ENCODE peak calls at places on chromosomes 6 and 20, in nine cellular contexts. U, R, T, O, G, E, V, F and I are unnamed samples.

GRCh38 chr6:133179483-133179882 is 61.7 kb upstream of the EYA4 start:
- DNase-seq in T (no peak), U (no peak), F (no peak), E (no peak), G (no peak), V (no peak), R (no peak), O (no peak), I (no peak)

GRCh38 chr6:104943781-104944180 is 13.1 kb upstream of the LIN28B start:
- DNase-seq in E (no peak), V (peak), F (no peak), R (peak), O (no peak), T (no peak), G (no peak), U (peak), I (no peak)

GRCh38 chr20:8305449-8305978 is 173.4 kb downstream of the PLCB1 start:
- DNase-seq in U (peak), V (peak), F (no peak), E (no peak), G (peak), T (peak), O (no peak), R (peak), I (no peak)

GRCh38 chr20:13930246-13930645 is 60.2 kb downstream of the SEL1L2 start:
- DNase-seq in F (peak), U (no peak), R (peak), V (no peak), G (no peak), E (no peak), T (no peak), O (no peak), I (no peak)

GRCh38 chr6:11975353-11975977 is 36.6 kb upstream of the HIVEP1 start:
- DNase-seq in F (no peak), U (no peak), R (no peak), G (no peak), V (no peak), O (no peak), E (no peak), T (no peak), I (no peak)

GRCh38 chr6:167424060-167424673 is 99.3 kb downstream of the TTLL2 start:
- DNase-seq in G (no peak), E (no peak), O (no peak), U (no peak), V (no peak), F (no peak), T (no peak), R (no peak), I (peak)

GRCh38 chr20:361562-361961 is 14.7 kb downstream of the NRSN2 start:
- DNase-seq in G (no peak), O (no peak), R (no peak), F (no peak), E (no peak), U (no peak), V (no peak), T (no peak), I (no peak)

GRCh38 chr6:4973972-4974885 is 29.6 kb downstream of the RPP40 start:
- DNase-seq in E (peak), U (no peak), O (no peak), R (no peak), V (peak), F (peak), T (no peak), G (no peak), I (peak)

GRCh38 chr20:324177-325042 is 942 bp upstream of the SOX12 start:
- DNase-seq in F (no peak), T (peak), U (peak), E (peak), R (peak), V (peak), G (peak), O (no peak), I (peak)

GRCh38 chr20:45545351-45545750 is 1.9 kb downstream of the EPPIN start:
- DNase-seq in E (peak), R (no peak), G (no peak), U (no peak), O (no peak), T (no peak), V (no peak), F (no peak), I (no peak)

GRCh38 chr20:45548410-45548809 is 1.2 kb upstream of the EPPIN start:
- DNase-seq in O (no peak), F (no peak), T (no peak), E (no peak), G (no peak), U (no peak), V (no peak), R (no peak), I (no peak)

GRCh38 chr20:45547206-45547770 is at the start of gene EPPIN:
- DNase-seq in T (no peak), R (no peak), O (no peak), G (no peak), E (peak), U (no peak), V (no peak), F (no peak), I (no peak)

GRCh38 chr20:45550765-45551164 is 3.6 kb upstream of the EPPIN start:
- DNase-seq in V (no peak), F (no peak), R (no peak), O (no peak), E (no peak), G (no peak), U (no peak), T (no peak), I (no peak)

DNA sequence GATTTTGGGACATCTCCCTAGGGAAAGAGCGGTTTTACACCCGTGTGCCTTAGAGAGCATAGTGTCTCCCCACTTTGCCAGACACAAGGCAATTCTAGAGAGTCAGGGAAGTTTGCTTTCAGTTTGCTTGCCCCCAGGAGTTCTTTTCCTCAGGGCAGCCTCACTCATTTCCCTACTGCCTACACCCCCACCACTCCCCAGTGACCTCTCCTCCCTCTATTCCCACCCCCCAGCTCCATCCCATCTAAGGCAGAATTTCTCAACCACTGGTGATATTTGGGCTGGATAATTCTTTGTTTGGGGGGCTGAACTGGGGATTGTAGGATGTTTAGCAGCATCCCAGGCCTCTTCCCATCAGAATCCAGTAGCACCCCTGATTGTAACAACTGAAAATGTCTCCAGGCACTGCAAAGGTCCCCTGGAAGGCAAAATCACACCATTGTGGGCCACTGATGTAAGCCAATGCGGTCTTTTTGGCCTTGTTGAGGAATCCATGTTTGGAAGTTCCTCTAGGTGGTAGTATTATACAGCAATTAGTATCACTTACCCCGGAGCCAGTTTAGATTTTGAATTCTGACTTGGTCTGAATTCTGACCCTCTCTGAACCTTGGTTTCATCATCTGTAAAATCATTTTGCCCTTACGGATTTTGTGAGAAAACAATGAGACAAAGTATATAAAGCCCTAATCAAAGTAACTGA is 1.3 kb downstream of the EPPIN start:
- DNase-seq in O (no peak), E (peak), F (no peak), G (no peak), U (no peak), T (no peak), V (peak), R (peak), I (no peak)
- TF ChIP-seq CTCF in O (peak), E (peak), F (peak), G (no peak), U (peak), T (peak), V (peak), R (peak), I (peak)

DNA sequence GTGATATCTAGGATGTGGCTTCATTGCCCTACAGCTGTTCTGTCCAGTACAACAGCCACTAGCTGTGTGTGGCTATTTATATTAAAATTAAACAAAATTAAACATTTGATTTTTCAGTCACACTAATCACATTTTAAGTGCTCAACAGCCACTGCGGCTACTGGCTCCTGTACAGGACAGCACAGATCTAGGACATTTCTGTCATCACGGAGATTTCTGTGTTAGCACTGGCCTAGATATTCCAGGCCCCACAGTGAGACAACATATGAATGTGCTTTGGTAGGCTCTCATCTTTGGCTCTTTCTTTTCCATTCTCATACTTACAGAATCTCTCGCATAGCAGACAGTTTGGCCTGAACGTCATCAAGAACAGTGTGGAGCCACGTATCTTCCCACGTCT is 48.4 kb upstream of the ZBTB24 start:
- DNase-seq in T (no peak), F (no peak), U (no peak), O (no peak), G (no peak), E (no peak), V (no peak), R (no peak), I (no peak)
- TF ChIP-seq CTCF in T (no peak), F (no peak), U (no peak), O (no peak), G (no peak), E (no peak), V (no peak), R (no peak), I (no peak)

GRCh38 chr6:82589509-82590206 is 226.0 kb downstream of the TPBG start:
- DNase-seq in G (no peak), U (no peak), E (no peak), R (peak), O (peak), T (no peak), F (peak), V (peak), I (no peak)

GRCh38 chr6:82588020-82588419 is 224.4 kb downstream of the TPBG start:
- DNase-seq in V (no peak), E (no peak), G (no peak), R (peak), F (no peak), U (no peak), T (no peak), O (no peak), I (no peak)

DNA sequence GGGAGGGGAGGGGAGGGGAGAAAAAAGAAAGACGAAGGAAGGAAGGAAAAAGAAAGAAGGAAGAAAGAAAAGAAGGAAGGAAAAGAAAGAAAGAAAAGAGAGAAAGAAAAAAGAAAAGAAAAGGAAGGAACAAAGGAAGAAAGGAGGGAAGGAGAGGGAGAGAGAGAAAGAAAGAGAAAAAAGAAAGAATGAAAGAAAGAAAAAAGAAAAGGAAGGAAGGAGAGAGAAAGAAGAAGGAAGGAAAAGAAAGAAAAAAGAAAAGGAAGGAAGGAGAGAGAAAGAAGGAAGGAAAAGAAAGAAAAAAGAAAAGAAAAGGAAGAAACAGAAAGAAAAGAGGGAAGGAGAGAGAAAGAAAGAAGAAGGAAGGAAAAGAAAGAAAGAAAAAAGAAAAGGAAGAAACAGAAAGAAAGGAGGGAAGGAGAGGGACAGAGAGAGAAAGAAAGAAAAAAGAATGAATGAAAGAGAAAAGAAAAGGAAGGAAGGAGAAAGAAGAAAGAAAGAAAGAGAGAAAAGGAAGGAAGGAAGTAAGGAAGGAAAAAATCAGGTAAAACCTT is 225.3 kb downstream of the TPBG start:
- DNase-seq in R (no peak), G (no peak), U (no peak), O (no peak), E (no peak), V (no peak), F (no peak), T (no peak), I (no peak)
- TF ChIP-seq CTCF in R (no peak), G (no peak), U (no peak), O (no peak), E (no peak), V (no peak), F (no peak), T (no peak), I (no peak)

GRCh38 chr6:69705954-69706353 is 90.9 kb downstream of the LMBRD1 start:
- DNase-seq in R (no peak), T (no peak), F (no peak), U (no peak), V (peak), E (no peak), O (no peak), G (no peak), I (no peak)

GRCh38 chr6:69704916-69705315 is 91.9 kb downstream of the LMBRD1 start:
- DNase-seq in F (no peak), O (no peak), U (no peak), E (no peak), R (no peak), G (no peak), T (no peak), V (no peak), I (no peak)

DNA sequence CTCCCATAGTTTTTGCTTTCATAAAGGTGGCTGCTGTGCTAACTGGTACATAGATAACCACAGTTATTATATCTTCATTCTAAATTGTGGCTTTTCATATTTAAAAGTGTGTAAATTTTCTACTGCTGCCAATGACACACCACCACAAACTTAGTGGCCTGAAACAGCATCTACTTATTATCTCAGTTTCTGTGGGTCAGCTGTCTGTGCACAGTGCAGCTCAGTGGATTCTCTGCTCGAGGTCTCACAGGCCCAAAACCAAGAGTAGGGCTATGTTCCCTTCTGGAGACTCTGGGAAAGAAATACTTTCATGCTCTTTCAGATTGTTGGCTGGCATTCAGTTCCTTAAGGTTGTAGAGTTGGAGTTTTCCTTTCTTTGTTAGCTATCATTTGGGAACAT is 90.1 kb downstream of the LMBRD1 start:
- DNase-seq in G (no peak), E (no peak), R (no peak), F (no peak), V (no peak), T (no peak), O (no peak), U (no peak), I (no peak)
- TF ChIP-seq CTCF in G (no peak), E (no peak), R (no peak), F (no peak), V (no peak), T (no peak), O (no peak), U (no peak), I (no peak)

GRCh38 chr6:89375427-89375868 is 22.9 kb upstream of the UBE2J1 start:
- DNase-seq in U (no peak), F (no peak), O (no peak), G (peak), T (peak), V (peak), R (peak), E (no peak), I (no peak)
- TF ChIP-seq CTCF in U (peak), F (peak), O (peak), G (no peak), T (peak), V (peak), R (peak), E (no peak), I (peak)